ENCODE peak calls at places on chromosomes 13 and 19, in five cellular contexts. R is left ventricle myocardium inferior; E is CD8-positive, alpha-beta memory T cell; G is esophagus muscularis mucosa; A is prostate gland. Y is an unnamed sample.

GRCh38 chr19:16789238-16789637 is 40.0 kb upstream of the SIN3B start:
- DNase-seq in G (no peak), E (no peak), R (no peak), A (no peak), Y (no peak)

GRCh38 chr19:18922228-18922985 is 2.9 kb downstream of the DDX49 start:
- DNase-seq in G (no peak), A (no peak), R (no peak), E (no peak), Y (no peak)

GRCh38 chr19:20334760-20335159 is 167.7 kb downstream of the ZNF486 start:
- DNase-seq in R (no peak), A (no peak), G (no peak), E (no peak), Y (no peak)

GRCh38 chr13:110121312-110122083 is 185.5 kb downstream of the COL4A1 start:
- DNase-seq in R (no peak), A (no peak), G (peak; percentile 60), E (no peak), Y (no peak)

GRCh38 chr13:21232599-21232998 is 56.1 kb downstream of the MRPL57 start:
- DNase-seq in G (no peak), R (no peak), A (no peak), E (no peak), Y (no peak)

GRCh38 chr13:102693250-102693649 is 1.6 kb downstream of the METTL21C start:
- DNase-seq in E (no peak), R (no peak), G (no peak), A (no peak), Y (no peak)

GRCh38 chr13:110713981-110714797 is 689 bp downstream of the ING1 start:
- DNase-seq in A (peak; percentile 36), G (no peak), E (peak; percentile 69), R (peak; percentile 49), Y (peak; percentile 83)

GRCh38 chr13:59043016-59043415 is 1120.7 kb downstream of the DIAPH3 start:
- DNase-seq in G (no peak), E (no peak), A (no peak), R (no peak), Y (no peak)

GRCh38 chr19:21396893-21397572 is at the start of gene ZNF493:
- DNase-seq in G (peak; percentile 98), E (peak; percentile 85), A (peak; percentile 96), R (peak; percentile 93), Y (peak; percentile 96)

GRCh38 chr13:76903544-76904162 is 17.4 kb upstream of the KCTD12 start:
- DNase-seq in E (peak; percentile 46), R (peak; percentile 33), A (peak; percentile 52), G (no peak), Y (no peak)

GRCh38 chr13:73683746-73684145 is 450.5 kb downstream of the KLF12 start:
- DNase-seq in A (no peak), R (no peak), G (no peak), E (no peak), Y (no peak)

GRCh38 chr19:3507371-3508120 is 1.4 kb downstream of the FZR1 start:
- DNase-seq in E (peak; percentile 11), G (no peak), A (peak; percentile 22), R (no peak), Y (no peak)

GRCh38 chr13:94345374-94346195 is 133.9 kb downstream of the DCT start:
- DNase-seq in G (no peak), R (no peak), E (no peak), A (peak; percentile 37), Y (no peak)

GRCh38 chr13:30193279-30194234 is 113.8 kb downstream of the KATNAL1 start:
- DNase-seq in E (no peak), A (no peak), R (no peak), G (peak; percentile 12), Y (no peak)

GRCh38 chr13:98384739-98385138 is 192.2 kb downstream of the STK24 start:
- DNase-seq in A (no peak), E (no peak), R (no peak), G (no peak), Y (no peak)

GRCh38 chr13:100440756-100441421 is 147.7 kb downstream of the GGACT start:
- DNase-seq in G (no peak), E (no peak), A (no peak), R (no peak), Y (no peak)

GRCh38 chr19:38049105-38049649 is 142.2 kb downstream of the SIPA1L3 start:
- DNase-seq in A (no peak), R (no peak), E (peak; percentile 26), G (no peak), Y (no peak)

GRCh38 chr13:20105161-20105689 is 55.6 kb downstream of the GJA3 start:
- DNase-seq in E (no peak), A (no peak), R (no peak), G (peak; percentile 64), Y (no peak)

GRCh38 chr13:70253834-70254233 is 145.6 kb upstream of the KLHL1 start:
- DNase-seq in G (no peak), R (no peak), A (no peak), E (no peak), Y (no peak)

GRCh38 chr19:6794817-6795431 is 22.4 kb downstream of the VAV1 start:
- DNase-seq in E (no peak), A (no peak), R (no peak), G (no peak), Y (no peak)

GRCh38 chr19:57903298-57904174 is 12.9 kb downstream of the ZNF417 start:
- DNase-seq in A (no peak), G (no peak), E (no peak), R (no peak), Y (no peak)

GRCh38 chr19:6730941-6731670 is 6.3 kb downstream of the GPR108 start:
- DNase-seq in R (no peak), A (no peak), G (no peak), E (no peak), Y (no peak)

GRCh38 chr13:34926513-34926912 is 15.6 kb upstream of the NBEA start:
- DNase-seq in A (no peak), E (no peak), R (no peak), G (no peak), Y (no peak)

GRCh38 chr19:41707502-41707812 is 969 bp upstream of the CEACAM5 start:
- DNase-seq in A (no peak), G (no peak), R (no peak), E (no peak), Y (no peak)

GRCh38 chr13:31331051-31331450 is 131.3 kb downstream of the B3GLCT start:
- DNase-seq in E (no peak), A (no peak), R (no peak), G (peak; percentile 29), Y (no peak)

GRCh38 chr19:14554382-14554812 is 17.5 kb downstream of the NDUFB7 start:
- DNase-seq in R (no peak), A (peak; percentile 73), G (no peak), E (no peak), Y (no peak)

GRCh38 chr19:34664870-34665269 is 12.1 kb downstream of the SCGB2B2 start:
- DNase-seq in G (no peak), R (no peak), E (no peak), A (no peak), Y (no peak)

GRCh38 chr19:34666200-34666957 is 10.6 kb downstream of the SCGB2B2 start:
- DNase-seq in E (no peak), G (no peak), A (no peak), R (no peak), Y (no peak)

GRCh38 chr19:34669305-34669704 is 7.7 kb downstream of the SCGB2B2 start:
- DNase-seq in R (no peak), A (peak; percentile 30), G (no peak), E (no peak), Y (no peak)

GRCh38 chr19:34667349-34668076 is 9.4 kb downstream of the SCGB2B2 start:
- DNase-seq in G (no peak), R (no peak), A (no peak), E (no peak), Y (peak; percentile 51)

DNA sequence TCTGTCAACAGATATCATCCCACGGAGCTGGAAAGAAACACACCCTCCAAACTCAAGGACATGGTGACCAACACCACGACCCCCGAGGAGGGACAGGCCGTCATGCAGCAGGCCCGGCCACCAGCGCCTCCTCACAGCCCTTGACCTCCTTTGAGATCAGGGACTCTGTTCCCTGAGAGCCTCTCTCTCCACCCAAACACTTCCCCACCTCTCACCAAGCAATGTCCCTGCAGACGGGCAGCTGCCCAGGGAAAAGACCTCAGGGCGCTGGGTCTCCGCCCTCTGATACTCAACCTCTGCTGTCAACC is 10.0 kb downstream of the SCGB2B2 start:
- DNase-seq in E (no peak), R (no peak), G (no peak), A (no peak), Y (peak; percentile 56)
- H3K4me3 ChIP-seq in E (no peak overlapping the region), R (peak overlapping the region; percentile 55), G (peak overlapping the region; percentile 30), A (no peak overlapping the region), Y (no peak overlapping the region)

GRCh38 chr19:55680339-55681130 is 5.5 kb downstream of the EPN1 start:
- DNase-seq in A (no peak), E (no peak), R (no peak), G (no peak), Y (no peak)
- H3K27ac ChIP-seq in A (no peak overlapping the region), E (no peak overlapping the region), R (no peak overlapping the region), G (no peak overlapping the region), Y (no peak overlapping the region)

DNA sequence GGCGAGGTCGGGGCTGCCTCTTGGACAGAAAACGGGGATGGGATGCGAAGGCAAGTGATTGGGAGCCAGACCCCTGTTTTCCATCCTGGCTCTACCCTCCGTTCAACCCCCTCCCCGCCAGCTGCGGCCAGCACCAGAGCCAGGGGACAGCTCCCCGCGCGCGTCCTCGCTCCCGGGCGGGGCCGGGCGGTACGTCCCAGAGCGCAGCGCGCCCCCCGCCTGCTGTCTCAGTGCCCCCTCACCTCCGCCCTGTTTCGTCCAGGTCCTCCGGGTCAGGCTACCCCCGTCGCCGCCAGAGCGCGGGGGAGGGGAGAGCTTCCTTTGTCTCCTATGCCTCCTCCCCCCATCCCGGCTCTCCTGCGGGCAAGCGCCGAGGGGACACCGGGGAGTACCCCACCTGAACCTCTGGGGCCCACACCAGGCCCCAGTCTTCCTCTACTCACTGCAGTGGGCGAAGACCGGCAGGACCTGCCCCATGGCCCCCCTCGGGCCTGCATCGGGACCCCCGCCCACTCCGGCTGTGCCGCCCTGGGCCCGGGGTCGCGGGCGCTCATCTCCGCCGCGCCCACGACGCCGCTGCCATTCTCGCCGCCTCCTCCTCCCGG is 396 bp downstream of the RTN2 start:
- DNase-seq in A (no peak), R (no peak), G (no peak), E (no peak), Y (peak; percentile 85)
- H3K4me1 ChIP-seq in A (no peaks in the 10 kb centered on the region), R (peaks cover 53% of the 10 kb centered on the region), G (peaks cover 35% of the 10 kb centered on the region), E (peaks cover 41% of the 10 kb centered on the region), Y (no peaks in the 10 kb centered on the region)

GRCh38 chr19:32749361-32749760 is 29.8 kb downstream of the TDRD12 start:
- DNase-seq in R (no peak), G (no peak), E (no peak), A (no peak), Y (no peak)
- H3K4me3 ChIP-seq in R (no peak overlapping the region), G (no peak overlapping the region), E (no peak overlapping the region), A (no peak overlapping the region), Y (no peak overlapping the region)

DNA sequence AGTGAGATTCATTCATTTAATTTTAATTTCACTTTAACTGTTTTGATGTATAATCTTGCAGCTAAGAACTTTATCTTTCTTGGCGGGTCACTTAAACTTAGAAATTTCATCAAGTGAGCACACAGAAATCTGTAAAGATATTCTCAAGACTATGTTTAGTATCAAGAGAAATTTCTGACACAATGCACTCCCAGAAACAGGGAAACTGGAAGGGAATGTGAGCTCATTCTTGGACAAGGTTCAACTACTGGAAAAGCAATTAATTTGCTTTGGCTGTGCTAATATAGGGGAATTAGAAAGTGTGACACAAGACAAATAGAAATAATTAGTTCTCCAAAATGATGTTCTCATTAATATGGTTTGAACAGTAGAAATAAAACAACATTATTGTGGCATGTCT is 402.3 kb downstream of the DACH1 start:
- DNase-seq in R (no peak), E (no peak), G (no peak), A (no peak), Y (no peak)
- H3K27ac ChIP-seq in R (peak overlapping the region; percentile 52), E (no peak overlapping the region), G (no peak overlapping the region), A (no peak overlapping the region), Y (no peak overlapping the region)

GRCh38 chr19:11041194-11041593 is 48.1 kb upstream of the LDLR start:
- DNase-seq in E (no peak), A (no peak), G (no peak), R (no peak), Y (no peak)
- H3K4me1 ChIP-seq in E (peaks cover 2% of the 10 kb centered on the region), A (no peaks in the 10 kb centered on the region), G (peaks cover 2% of the 10 kb centered on the region), R (peaks cover 1% of the 10 kb centered on the region), Y (no peaks in the 10 kb centered on the region)

Y was measured in aorta.